ENCODE peak calls at places on chromosomes 11 and 22, in ten cellular contexts. One of them, this sample, is unnamed.

GRCh38 chr11:17384002-17384511 is 4.4 kb downstream of the KCNJ11 start:
- DNase-seq in heart left ventricle: peak
- DNase-seq in IMR-90: peak
- DNase-seq in Peyer's patch: peak
- DNase-seq in ovary: peak
- DNase-seq in testis: peak
- DNase-seq in A549: peak
- DNase-seq in right lobe of liver: peak
- DNase-seq in transverse colon: peak
- DNase-seq in uterus: peak
- DNase-seq in this sample: peak

GRCh38 chr11:32137263-32137662 is 46.4 kb downstream of the RCN1 start:
- DNase-seq in right lobe of liver: no peak
- DNase-seq in transverse colon: no peak
- DNase-seq in heart left ventricle: no peak
- DNase-seq in uterus: no peak
- DNase-seq in Peyer's patch: no peak
- DNase-seq in A549: peak
- DNase-seq in testis: no peak
- DNase-seq in ovary: no peak
- DNase-seq in IMR-90: peak
- DNase-seq in this sample: no peak

GRCh38 chr11:114058871-114059277 is 637 bp upstream of the ZBTB16 start:
- DNase-seq in testis: peak
- DNase-seq in right lobe of liver: no peak
- DNase-seq in uterus: peak
- DNase-seq in IMR-90: no peak
- DNase-seq in Peyer's patch: no peak
- DNase-seq in transverse colon: peak
- DNase-seq in heart left ventricle: no peak
- DNase-seq in ovary: no peak
- DNase-seq in A549: no peak
- DNase-seq in this sample: no peak

GRCh38 chr22:20524004-20524481 is 16.6 kb downstream of the MED15 start:
- DNase-seq in IMR-90: peak
- DNase-seq in uterus: no peak
- DNase-seq in Peyer's patch: no peak
- DNase-seq in A549: no peak
- DNase-seq in right lobe of liver: no peak
- DNase-seq in transverse colon: no peak
- DNase-seq in testis: peak
- DNase-seq in heart left ventricle: no peak
- DNase-seq in ovary: no peak
- DNase-seq in this sample: no peak

GRCh38 chr11:79083346-79083745 is 357.5 kb downstream of the TENM4 start:
- DNase-seq in uterus: no peak
- DNase-seq in right lobe of liver: no peak
- DNase-seq in Peyer's patch: no peak
- DNase-seq in IMR-90: peak
- DNase-seq in heart left ventricle: no peak
- DNase-seq in A549: no peak
- DNase-seq in testis: peak
- DNase-seq in ovary: no peak
- DNase-seq in transverse colon: no peak
- DNase-seq in this sample: no peak

GRCh38 chr11:32231909-32232493 is 141.1 kb downstream of the RCN1 start:
- DNase-seq in transverse colon: no peak
- DNase-seq in testis: peak
- DNase-seq in right lobe of liver: no peak
- DNase-seq in ovary: no peak
- DNase-seq in IMR-90: peak
- DNase-seq in Peyer's patch: no peak
- DNase-seq in uterus: no peak
- DNase-seq in heart left ventricle: no peak
- DNase-seq in A549: peak
- DNase-seq in this sample: no peak

GRCh38 chr11:72398058-72398758 is 36.1 kb downstream of the CLPB start:
- DNase-seq in IMR-90: no peak
- DNase-seq in ovary: no peak
- DNase-seq in uterus: no peak
- DNase-seq in transverse colon: no peak
- DNase-seq in A549: no peak
- DNase-seq in right lobe of liver: no peak
- DNase-seq in Peyer's patch: no peak
- DNase-seq in heart left ventricle: no peak
- DNase-seq in testis: no peak
- DNase-seq in this sample: no peak

GRCh38 chr11:117824571-117825537 is at the start of gene FXYD2:
- DNase-seq in heart left ventricle: peak
- DNase-seq in transverse colon: peak
- DNase-seq in uterus: peak
- DNase-seq in right lobe of liver: no peak
- DNase-seq in Peyer's patch: no peak
- DNase-seq in testis: peak
- DNase-seq in IMR-90: no peak
- DNase-seq in ovary: peak
- DNase-seq in A549: no peak
- DNase-seq in this sample: peak

GRCh38 chr11:133928628-133929059 is 28.1 kb downstream of the IGSF9B start:
- DNase-seq in right lobe of liver: no peak
- DNase-seq in A549: no peak
- DNase-seq in heart left ventricle: no peak
- DNase-seq in testis: no peak
- DNase-seq in Peyer's patch: no peak
- DNase-seq in IMR-90: no peak
- DNase-seq in transverse colon: no peak
- DNase-seq in ovary: no peak
- DNase-seq in uterus: no peak
- DNase-seq in this sample: no peak

GRCh38 chr11:107856981-107857517 is 1.5 kb downstream of the SLC35F2 start:
- DNase-seq in uterus: no peak
- DNase-seq in IMR-90: no peak
- DNase-seq in heart left ventricle: no peak
- DNase-seq in Peyer's patch: no peak
- DNase-seq in transverse colon: peak
- DNase-seq in A549: peak
- DNase-seq in testis: peak
- DNase-seq in right lobe of liver: no peak
- DNase-seq in ovary: no peak
- DNase-seq in this sample: no peak

GRCh38 chr11:114215871-114216803 is 80.1 kb upstream of the NNMT start:
- DNase-seq in Peyer's patch: no peak
- DNase-seq in transverse colon: no peak
- DNase-seq in ovary: no peak
- DNase-seq in right lobe of liver: no peak
- DNase-seq in IMR-90: no peak
- DNase-seq in A549: no peak
- DNase-seq in testis: peak
- DNase-seq in uterus: no peak
- DNase-seq in heart left ventricle: peak
- DNase-seq in this sample: no peak

GRCh38 chr11:35159111-35159510 is 20.1 kb downstream of the CD44 start:
- DNase-seq in A549: no peak
- DNase-seq in heart left ventricle: no peak
- DNase-seq in ovary: no peak
- DNase-seq in right lobe of liver: no peak
- DNase-seq in uterus: no peak
- DNase-seq in IMR-90: no peak
- DNase-seq in testis: no peak
- DNase-seq in transverse colon: no peak
- DNase-seq in Peyer's patch: no peak
- DNase-seq in this sample: no peak

GRCh38 chr11:35158371-35159081 is 19.6 kb downstream of the CD44 start:
- DNase-seq in ovary: peak
- DNase-seq in IMR-90: no peak
- DNase-seq in uterus: peak
- DNase-seq in Peyer's patch: no peak
- DNase-seq in right lobe of liver: no peak
- DNase-seq in testis: peak
- DNase-seq in heart left ventricle: peak
- DNase-seq in A549: no peak
- DNase-seq in transverse colon: peak
- DNase-seq in this sample: no peak

GRCh38 chr11:35155677-35156076 is 16.7 kb downstream of the CD44 start:
- DNase-seq in transverse colon: no peak
- DNase-seq in right lobe of liver: no peak
- DNase-seq in A549: no peak
- DNase-seq in Peyer's patch: no peak
- DNase-seq in uterus: no peak
- DNase-seq in IMR-90: no peak
- DNase-seq in ovary: no peak
- DNase-seq in heart left ventricle: no peak
- DNase-seq in testis: no peak
- DNase-seq in this sample: no peak

GRCh38 chr11:35160248-35160820 is 21.4 kb downstream of the CD44 start:
- DNase-seq in IMR-90: no peak
- DNase-seq in testis: no peak
- DNase-seq in Peyer's patch: no peak
- DNase-seq in transverse colon: no peak
- DNase-seq in ovary: no peak
- DNase-seq in A549: no peak
- DNase-seq in heart left ventricle: no peak
- DNase-seq in uterus: no peak
- DNase-seq in right lobe of liver: no peak
- DNase-seq in this sample: no peak

DNA sequence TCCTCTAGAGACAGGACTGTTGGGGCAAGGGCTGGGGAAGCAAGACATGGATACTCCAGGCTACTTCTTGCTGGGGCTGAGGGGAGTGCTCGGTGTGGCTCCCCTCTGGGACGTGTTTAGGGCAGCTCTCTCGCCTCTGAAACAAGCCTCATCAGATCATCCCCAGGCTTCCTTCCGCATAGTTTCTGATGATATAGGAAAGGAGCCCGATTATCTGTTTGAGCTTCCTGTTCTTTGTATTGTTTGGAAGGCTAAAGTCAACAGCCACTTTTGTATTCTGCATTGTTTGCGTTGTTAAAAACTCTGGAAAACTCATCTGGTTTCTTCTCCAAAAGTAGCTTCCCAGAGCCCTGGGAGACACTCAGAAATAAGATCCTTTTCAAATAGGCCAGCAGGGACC is 18.8 kb downstream of the CD44 start:
- DNase-seq in testis: no peak
- DNase-seq in transverse colon: no peak
- DNase-seq in IMR-90: no peak
- DNase-seq in right lobe of liver: no peak
- DNase-seq in uterus: no peak
- DNase-seq in ovary: no peak
- DNase-seq in A549: no peak
- DNase-seq in Peyer's patch: no peak
- DNase-seq in heart left ventricle: no peak
- DNase-seq in this sample: no peak
- H3K4me3 ChIP-seq in testis: no peak
- H3K4me3 ChIP-seq in transverse colon: no peak
- H3K4me3 ChIP-seq in IMR-90: no peak
- H3K4me3 ChIP-seq in right lobe of liver: no peak
- H3K4me3 ChIP-seq in uterus: no peak
- H3K4me3 ChIP-seq in ovary: no peak
- H3K4me3 ChIP-seq in A549: no peak
- H3K4me3 ChIP-seq in Peyer's patch: no peak
- H3K4me3 ChIP-seq in heart left ventricle: no peak
- H3K4me3 ChIP-seq in this sample: no peak

GRCh38 chr11:65316979-65317786 is 2.5 kb downstream of the CDC42EP2 start:
- DNase-seq in uterus: peak
- DNase-seq in transverse colon: peak
- DNase-seq in ovary: peak
- DNase-seq in IMR-90: peak
- DNase-seq in heart left ventricle: peak
- DNase-seq in testis: peak
- DNase-seq in A549: peak
- DNase-seq in right lobe of liver: peak
- DNase-seq in Peyer's patch: no peak
- DNase-seq in this sample: peak
- H3K27ac ChIP-seq in uterus: peak
- H3K27ac ChIP-seq in transverse colon: peak
- H3K27ac ChIP-seq in ovary: peak
- H3K27ac ChIP-seq in IMR-90: peak
- H3K27ac ChIP-seq in heart left ventricle: peak
- H3K27ac ChIP-seq in testis: no peak
- H3K27ac ChIP-seq in A549: peak
- H3K27ac ChIP-seq in right lobe of liver: no peak
- H3K27ac ChIP-seq in Peyer's patch: peak
- H3K27ac ChIP-seq in this sample: peak

GRCh38 chr11:64007629-64008282 is 21.5 kb downstream of the OTUB1 start:
- DNase-seq in heart left ventricle: peak
- DNase-seq in IMR-90: no peak
- DNase-seq in testis: peak
- DNase-seq in uterus: peak
- DNase-seq in A549: peak
- DNase-seq in right lobe of liver: peak
- DNase-seq in Peyer's patch: no peak
- DNase-seq in transverse colon: peak
- DNase-seq in ovary: peak
- DNase-seq in this sample: peak
- TF ChIP-seq POLR2A in heart left ventricle: no peak
- TF ChIP-seq POLR2A in IMR-90: no peak
- TF ChIP-seq POLR2A in testis: no peak
- TF ChIP-seq POLR2A in uterus: peak
- TF ChIP-seq POLR2A in A549: no peak
- TF ChIP-seq POLR2A in right lobe of liver: no peak
- TF ChIP-seq POLR2A in Peyer's patch: no peak
- TF ChIP-seq POLR2A in transverse colon: no peak
- TF ChIP-seq POLR2A in ovary: no peak
- TF ChIP-seq POLR2A in this sample: no peak

DNA sequence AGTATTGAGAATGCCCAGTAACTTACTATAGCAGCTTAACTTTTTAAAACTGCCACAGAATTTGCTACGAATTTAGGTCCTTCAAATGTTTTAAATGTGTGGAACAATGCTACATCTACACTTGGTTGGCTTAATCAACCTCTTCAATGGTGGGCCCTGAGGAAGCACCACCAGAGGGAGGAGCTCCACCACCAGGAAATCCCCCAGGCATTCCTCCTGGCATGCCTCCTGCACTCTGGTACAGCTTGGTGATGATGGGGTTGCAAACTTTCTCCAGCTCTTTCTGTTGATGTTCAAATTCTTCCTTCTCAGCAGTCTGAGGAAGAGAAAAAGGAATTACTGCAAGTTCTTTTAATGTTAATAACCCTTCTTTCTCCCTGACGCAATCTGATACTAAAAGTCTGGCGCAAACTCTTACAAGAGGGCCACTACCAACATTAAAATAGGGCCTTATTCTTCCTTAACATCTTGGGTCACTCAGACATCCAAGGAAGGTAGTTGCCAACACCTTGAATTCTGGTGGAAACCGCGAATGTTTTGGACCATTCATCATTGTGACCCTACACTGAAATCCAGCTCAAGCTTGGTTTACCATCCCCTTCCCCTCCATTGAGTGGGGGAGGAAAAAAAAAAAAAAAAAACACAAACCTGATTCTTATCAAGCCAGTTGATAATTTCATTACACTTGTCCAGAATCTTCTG is 4.2 kb downstream of the HSPA8 start:
- DNase-seq in transverse colon: no peak
- DNase-seq in testis: no peak
- DNase-seq in heart left ventricle: no peak
- DNase-seq in right lobe of liver: no peak
- DNase-seq in A549: no peak
- DNase-seq in Peyer's patch: no peak
- DNase-seq in uterus: no peak
- DNase-seq in ovary: no peak
- DNase-seq in IMR-90: no peak
- DNase-seq in this sample: no peak
- H3K4me3 ChIP-seq in transverse colon: no peak
- H3K4me3 ChIP-seq in testis: no peak
- H3K4me3 ChIP-seq in heart left ventricle: no peak
- H3K4me3 ChIP-seq in right lobe of liver: no peak
- H3K4me3 ChIP-seq in A549: peak
- H3K4me3 ChIP-seq in Peyer's patch: no peak
- H3K4me3 ChIP-seq in uterus: no peak
- H3K4me3 ChIP-seq in ovary: no peak
- H3K4me3 ChIP-seq in IMR-90: no peak
- H3K4me3 ChIP-seq in this sample: peak

This sample was measured in suprapubic skin.